ENCODE peak calls at places on chromosomes 1 and 21, in seven cellular contexts. P is fibroblast of pulmonary artery, B is astrocyte of the spinal cord, C is dorsolateral prefrontal cortex, T is GM10248, G is GM12865, K is BE2C. Y is an unnamed sample.
A peak's percentile ranks its signal among the peaks of the same experiment; 100 is the strongest.

GRCh38 chr1:222792744-222793143 is 22.1 kb upstream of the DISP1 start:
- DNase-seq in P (peak; percentile 57), B (peak; percentile 29), C (no peak), T (peak; percentile 22), G (no peak), K (no peak), Y (no peak)

GRCh38 chr21:40717008-40717407 is 129.9 kb downstream of the DSCAM start:
- DNase-seq in P (no peak), B (no peak), C (no peak), T (no peak), G (no peak), K (no peak), Y (no peak)

GRCh38 chr1:154961207-154961496 is 430 bp downstream of the PYGO2 start:
- DNase-seq in P (no peak), B (no peak), C (no peak), T (no peak), G (no peak), K (no peak), Y (no peak)

GRCh38 chr1:101144868-101145808 is 91.7 kb upstream of the S1PR1 start:
- DNase-seq in P (peak; percentile 47), B (no peak), C (no peak), T (no peak), G (peak; percentile 30), K (no peak), Y (no peak)

GRCh38 chr1:29753244-29753643 is 516.9 kb downstream of the PTPRU start:
- DNase-seq in P (no peak), B (no peak), C (no peak), T (no peak), G (no peak), K (no peak), Y (no peak)

GRCh38 chr21:41678944-41679343 is 87.9 kb downstream of the RIPK4 start:
- DNase-seq in P (peak; percentile 97), B (peak; percentile 96), C (peak; percentile 68), T (no peak), G (peak; percentile 19), K (peak; percentile 75), Y (peak; percentile 94)

GRCh38 chr1:20634065-20634593 is 871 bp downstream of the PINK1 start:
- DNase-seq in P (no peak), B (no peak), C (no peak), T (no peak), G (no peak), K (no peak), Y (no peak)

GRCh38 chr21:17925000-17925610 is 105.9 kb upstream of the C21orf91 start:
- DNase-seq in P (peak; percentile 71), B (peak; percentile 57), C (no peak), T (peak; percentile 69), G (peak; percentile 79), K (peak; percentile 71), Y (peak; percentile 52)

DNA sequence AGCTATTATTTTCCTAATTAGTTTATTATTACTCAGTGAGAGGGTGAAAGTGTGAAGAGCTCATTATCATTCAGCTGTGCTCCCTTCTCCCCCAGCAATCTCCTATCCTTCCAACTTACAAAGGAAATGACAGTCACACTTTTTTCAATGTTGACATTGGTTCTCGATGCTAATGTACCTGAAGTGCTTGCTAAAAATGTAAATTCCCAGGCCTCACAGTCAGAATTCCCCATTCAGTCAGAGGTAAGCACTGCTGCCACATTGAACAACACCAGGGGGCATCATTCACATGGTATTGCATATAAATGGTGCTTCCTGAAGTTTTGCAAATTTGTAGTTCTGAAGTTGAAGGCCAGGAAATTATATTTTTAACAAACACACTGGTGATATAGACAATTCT is 132.7 kb upstream of the FOXD3 start:
- DNase-seq in P (peak; percentile 1), B (no peak), C (no peak), T (no peak), G (peak; percentile 4), K (peak; percentile 8), Y (peak; percentile 16)
- TF ChIP-seq CTCF in P (peak; percentile 15), B (no peak), C (no peak), T (no peak), G (no peak), K (peak; percentile 35), Y (no peak)

GRCh38 chr1:27454610-27455009 is 35.4 kb downstream of the WASF2 start:
- DNase-seq in P (no peak), B (no peak), C (no peak), T (no peak), G (no peak), K (no peak), Y (no peak)
- TF ChIP-seq CTCF in P (no peak), B (no peak), C (no peak), T (no peak), G (no peak), K (no peak), Y (no peak)

DNA sequence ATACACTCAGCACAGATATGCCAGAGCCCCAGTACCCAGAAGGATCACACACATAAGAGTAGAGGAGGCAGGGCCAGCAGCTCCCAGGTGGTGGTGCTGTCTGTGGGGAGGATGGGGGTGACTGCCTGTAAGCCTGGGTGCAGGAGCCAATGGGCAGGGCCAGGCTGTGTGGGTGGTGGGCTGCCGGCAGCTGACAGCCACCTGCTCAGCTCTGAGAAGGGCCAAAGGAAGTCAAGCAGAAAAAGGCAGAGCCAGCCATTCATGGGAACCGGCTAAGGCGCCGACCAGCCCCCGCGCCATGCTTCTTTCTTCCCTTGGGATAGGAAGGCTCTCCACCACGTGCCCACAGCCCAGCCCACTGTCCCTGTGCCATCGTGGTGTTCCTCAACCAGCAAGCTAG is 14.1 kb downstream of the PIK3C2B start:
- DNase-seq in P (no peak), B (no peak), C (no peak), T (peak; percentile 72), G (peak; percentile 75), K (peak; percentile 60), Y (no peak)
- TF ChIP-seq CTCF in P (no peak), B (no peak), C (no peak), T (no peak), G (peak; percentile 5), K (no peak), Y (no peak)

DNA sequence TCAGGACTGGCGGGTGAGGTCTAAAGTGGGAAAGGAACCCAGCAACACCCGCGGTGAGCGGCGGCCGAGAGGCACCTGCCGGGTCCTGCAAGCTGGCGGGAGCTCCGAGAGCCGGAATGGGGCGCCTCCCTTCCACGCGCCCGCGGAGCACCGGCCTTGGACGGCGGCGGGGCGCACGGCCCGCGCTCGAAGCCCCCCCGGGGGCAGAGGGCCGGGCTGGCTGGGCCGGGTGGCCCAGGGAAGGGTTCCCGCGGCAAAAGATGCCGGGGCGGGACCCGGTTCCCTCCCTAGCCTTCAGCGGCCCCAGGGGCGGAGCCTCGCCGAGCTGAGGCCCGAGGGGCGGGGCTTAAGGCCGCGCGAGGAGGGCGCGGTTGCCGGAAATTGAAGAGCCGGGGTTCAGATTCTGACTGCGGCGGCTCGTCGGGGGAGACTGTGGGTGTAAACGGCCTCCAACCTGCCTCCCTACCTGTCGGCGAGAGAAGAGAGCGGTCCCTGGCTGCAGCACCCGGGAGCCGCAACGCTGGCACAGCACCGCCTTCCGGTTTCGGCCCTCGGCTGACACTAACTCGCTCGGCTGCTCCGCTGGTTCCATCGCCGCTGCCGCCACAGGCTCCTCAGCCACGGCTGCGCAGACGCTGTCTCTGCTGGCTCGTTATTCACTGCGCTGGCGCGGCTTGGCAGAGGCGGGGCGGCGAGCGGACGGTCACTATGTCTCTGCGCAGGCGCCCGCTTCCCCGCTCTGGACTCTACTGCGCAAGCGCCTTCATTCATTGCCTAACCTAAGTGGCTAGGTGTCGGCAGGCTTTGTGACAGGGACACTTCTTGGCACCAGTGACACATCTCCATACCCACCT is at the start of gene RABIF:
- DNase-seq in P (peak; percentile 94), B (peak; percentile 92), C (peak; percentile 95), T (peak; percentile 96), G (peak; percentile 97), K (peak; percentile 98), Y (peak; percentile 97)
- TF ChIP-seq CTCF in P (peak; percentile 26), B (peak; percentile 35), C (peak; percentile 26), T (no peak), G (no peak), K (peak; percentile 24), Y (no peak)

GRCh38 chr1:118082984-118083383 is 102.0 kb downstream of the SPAG17 start:
- DNase-seq in P (no peak), B (no peak), C (no peak), T (no peak), G (no peak), K (no peak), Y (no peak)

GRCh38 chr1:118081387-118081786 is 103.6 kb downstream of the SPAG17 start:
- DNase-seq in P (no peak), B (no peak), C (no peak), T (peak; percentile 20), G (peak; percentile 52), K (no peak), Y (no peak)

GRCh38 chr1:118074101-118074500 is 110.9 kb downstream of the SPAG17 start:
- DNase-seq in P (no peak), B (no peak), C (no peak), T (no peak), G (no peak), K (no peak), Y (no peak)

GRCh38 chr1:118075116-118075515 is 109.9 kb downstream of the SPAG17 start:
- DNase-seq in P (peak; percentile 6), B (no peak), C (no peak), T (no peak), G (no peak), K (no peak), Y (no peak)

GRCh38 chr1:118077331-118078055 is 107.5 kb downstream of the SPAG17 start:
- DNase-seq in P (peak; percentile 61), B (peak; percentile 41), C (no peak), T (no peak), G (peak; percentile 24), K (no peak), Y (peak; percentile 24)
- TF ChIP-seq CTCF in P (peak; percentile 58), B (peak; percentile 54), C (peak; percentile 15), T (no peak), G (peak; percentile 8), K (peak; percentile 56), Y (no peak)